ENCODE peak calls at places on chromosomes 5 and 9, in ten cellular contexts. Q is GM13976; A is RWPE1; X is H9; L is upper lobe of right lung; G is CD4-positive, alpha-beta T cell; P is stomach; N is PC-9; V is GM12865; J is lung. E is an unnamed sample.

GRCh38 chr5:31626156-31626555 is 12.8 kb upstream of the PDZD2 start:
- DNase-seq in Q (no peak), A (no peak), X (no peak), L (no peak), G (no peak), P (no peak), N (no peak), V (no peak), J (no peak), E (no peak)

GRCh38 chr5:137960141-137960540 is 70.9 kb downstream of the PKD2L2 start:
- DNase-seq in Q (no peak), A (no peak), X (no peak), L (no peak), G (no peak), P (no peak), N (no peak), V (no peak), J (no peak), E (no peak)

GRCh38 chr5:57316798-57317327 is 143.0 kb downstream of the GPBP1 start:
- DNase-seq in Q (peak; percentile 25), A (no peak), X (no peak), L (no peak), G (no peak), P (no peak), N (peak; percentile 60), V (peak; percentile 21), J (no peak), E (no peak)

GRCh38 chr9:86644315-86645034 is 290.3 kb upstream of the TUT7 start:
- DNase-seq in Q (no peak), A (no peak), X (no peak), L (no peak), G (no peak), P (no peak), N (no peak), V (no peak), J (no peak), E (no peak)

GRCh38 chr5:142869883-142870282 is 99.7 kb downstream of the ARHGAP26 start:
- DNase-seq in Q (no peak), A (no peak), X (no peak), L (no peak), G (no peak), P (peak; percentile 51), N (no peak), V (no peak), J (no peak), E (no peak)

GRCh38 chr9:37989632-37990155 is 79.3 kb downstream of the SHB start:
- DNase-seq in Q (no peak), A (no peak), X (no peak), L (no peak), G (no peak), P (no peak), N (no peak), V (no peak), J (no peak), E (no peak)

GRCh38 chr9:78214492-78214891 is 21.4 kb upstream of the CEP78 start:
- DNase-seq in Q (no peak), A (no peak), X (no peak), L (no peak), G (no peak), P (no peak), N (no peak), V (no peak), J (no peak), E (no peak)

GRCh38 chr9:134318481-134318891 is 7.8 kb upstream of the RXRA start:
- DNase-seq in Q (no peak), A (no peak), X (no peak), L (peak; percentile 51), G (no peak), P (no peak), N (no peak), V (no peak), J (no peak), E (peak; percentile 27)

GRCh38 chr5:141780952-141781730 is 97.1 kb downstream of the PCDH1 start:
- DNase-seq in Q (no peak), A (no peak), X (no peak), L (no peak), G (no peak), P (no peak), N (no peak), V (peak; percentile 39), J (no peak), E (no peak)

GRCh38 chr9:36389590-36389989 is 10.5 kb downstream of the RNF38 start:
- DNase-seq in Q (no peak), A (no peak), X (no peak), L (no peak), G (no peak), P (no peak), N (no peak), V (no peak), J (no peak), E (no peak)

GRCh38 chr5:132417010-132417439 is 47.5 kb downstream of the SLC22A5 start:
- DNase-seq in Q (no peak), A (no peak), X (no peak), L (no peak), G (no peak), P (no peak), N (peak; percentile 82), V (no peak), J (no peak), E (peak; percentile 60)

GRCh38 chr9:137432687-137433348 is 8.3 kb downstream of the ENTPD8 start:
- DNase-seq in Q (no peak), A (no peak), X (no peak), L (peak; percentile 61), G (no peak), P (no peak), N (no peak), V (no peak), J (no peak), E (peak; percentile 45)

GRCh38 chr9:38652044-38652443 is 31.6 kb upstream of the ANKRD18A start:
- DNase-seq in Q (no peak), A (no peak), X (no peak), L (no peak), G (no peak), P (no peak), N (no peak), V (peak; percentile 34), J (no peak), E (no peak)

GRCh38 chr9:114417511-114417910 is 29.7 kb upstream of the AKNA start:
- DNase-seq in Q (no peak), A (peak; percentile 34), X (no peak), L (no peak), G (no peak), P (no peak), N (no peak), V (no peak), J (no peak), E (no peak)

GRCh38 chr9:122822056-122822455 is 6.3 kb downstream of the PDCL start:
- DNase-seq in Q (no peak), A (no peak), X (no peak), L (no peak), G (no peak), P (no peak), N (no peak), V (no peak), J (no peak), E (no peak)
- TF ChIP-seq CTCF in Q (no peak), A (no peak), X (no peak), L (no peak), G (no peak), P (no peak), N (no peak), V (no peak), J (no peak), E (no peak)

DNA sequence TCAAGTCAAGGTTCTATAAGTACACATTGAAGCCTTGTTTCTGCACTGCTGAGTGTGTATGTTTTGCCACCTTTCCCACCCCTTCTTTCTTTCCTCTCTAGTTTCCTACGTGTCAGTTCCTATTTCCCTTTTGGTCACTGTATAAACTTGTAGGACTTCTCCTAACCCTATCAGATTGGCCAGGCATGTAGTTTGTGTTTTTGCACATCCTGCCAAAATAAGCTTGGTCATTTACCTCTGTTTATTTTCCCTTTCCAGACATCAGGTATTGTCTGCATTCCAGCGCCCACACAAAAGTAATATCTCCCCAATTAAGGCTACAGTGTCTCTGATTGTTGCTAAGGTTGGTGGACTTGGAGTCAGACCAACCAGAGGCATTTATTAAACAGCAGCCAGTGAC is 252.9 kb upstream of the MPDZ start:
- DNase-seq in Q (no peak), A (no peak), X (no peak), L (no peak), G (no peak), P (no peak), N (no peak), V (no peak), J (no peak), E (no peak)
- TF ChIP-seq CTCF in Q (no peak), A (no peak), X (no peak), L (no peak), G (no peak), P (no peak), N (no peak), V (no peak), J (no peak), E (no peak)

DNA sequence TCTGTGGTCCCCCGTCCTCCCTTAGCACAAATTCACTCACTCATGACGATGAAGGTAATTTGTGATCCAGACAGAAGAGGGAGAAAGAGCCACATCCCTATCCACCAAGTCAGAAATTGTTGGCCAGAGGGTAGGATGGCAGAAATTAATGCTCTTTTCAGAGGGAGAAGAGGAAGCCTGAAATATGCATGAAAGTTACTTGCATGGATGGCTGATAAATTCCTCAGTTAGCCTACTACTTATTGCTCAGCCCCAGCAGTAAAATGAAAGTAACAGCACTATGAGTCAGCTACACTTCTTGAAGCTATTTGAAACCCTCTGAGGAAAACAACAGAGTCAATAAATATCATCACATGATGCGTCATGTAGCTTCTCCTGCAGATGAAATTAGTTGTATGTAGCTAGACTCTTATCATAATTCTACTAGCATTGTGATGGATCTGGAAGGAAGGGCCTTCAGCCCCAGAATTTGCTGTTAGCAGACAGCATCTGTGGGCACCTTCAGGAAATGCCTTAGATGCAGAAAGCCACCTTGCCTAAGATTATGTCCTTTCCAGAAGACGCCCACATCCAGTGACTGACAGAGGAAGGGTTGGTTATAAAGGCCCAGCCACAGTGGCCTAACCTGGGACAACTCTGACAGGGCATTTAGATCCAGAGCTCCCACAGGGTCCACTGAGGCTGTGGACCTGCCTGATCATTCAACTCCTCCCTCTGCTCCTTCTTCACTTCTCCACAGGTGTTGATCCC is 81.2 kb upstream of the CCDC112 start:
- DNase-seq in Q (peak; percentile 36), A (peak; percentile 78), X (no peak), L (no peak), G (no peak), P (no peak), N (peak; percentile 81), V (peak; percentile 44), J (no peak), E (no peak)
- TF ChIP-seq CTCF in Q (no peak), A (no peak), X (no peak), L (peak; percentile 27), G (no peak), P (no peak), N (no peak), V (no peak), J (no peak), E (no peak)

DNA sequence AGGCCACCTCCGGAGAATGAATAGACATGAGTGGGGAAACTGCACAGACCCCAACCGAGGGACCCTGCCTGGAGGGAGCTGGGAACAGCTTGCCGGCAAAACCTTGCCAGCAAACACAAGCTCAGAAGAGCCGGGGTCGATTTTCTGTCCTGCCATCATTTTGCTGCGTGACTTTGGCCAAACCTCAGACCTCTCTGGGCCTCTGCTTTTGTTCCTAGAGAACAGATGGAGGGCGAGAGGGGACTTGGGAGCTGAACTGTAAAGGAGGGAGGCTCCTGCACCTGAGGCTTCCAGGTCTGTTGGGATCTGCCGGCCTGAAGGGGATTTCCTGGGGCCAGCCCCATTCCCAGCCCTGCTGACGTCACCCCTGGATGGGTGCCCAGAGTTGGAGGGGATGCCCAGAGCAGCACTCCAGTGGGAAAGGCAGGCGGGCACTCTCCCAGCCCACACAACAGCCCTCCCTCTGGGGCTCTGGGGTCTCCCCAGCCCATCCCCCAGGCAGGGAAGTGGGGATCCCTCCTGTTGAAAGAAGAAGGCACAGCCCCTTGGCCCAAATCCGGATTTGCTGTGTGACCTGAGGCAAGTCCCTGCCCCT is 40.4 kb upstream of the SYNPO start:
- DNase-seq in Q (no peak), A (peak; percentile 98), X (no peak), L (peak; percentile 89), G (no peak), P (peak; percentile 86), N (no peak), V (peak; percentile 24), J (peak; percentile 82), E (no peak)
- TF ChIP-seq CTCF in Q (no peak), A (no peak), X (no peak), L (no peak), G (no peak), P (no peak), N (no peak), V (no peak), J (no peak), E (no peak)

E was measured in CD14-positive monocyte.